ENCODE peak calls at places on chromosome 19, in ten cellular contexts. H, Q, F, E, M, S, D, J, O and G are unnamed samples.

GRCh38 chr19:55283548-55284393 is at the start of gene BRSK1:
- DNase-seq in H (peak), Q (no peak), F (peak), E (no peak), M (peak), S (peak), D (peak), J (peak), O (peak), G (peak)

GRCh38 chr19:32830231-32831014 is 39.1 kb downstream of the SLC7A9 start:
- DNase-seq in H (peak), Q (no peak), F (peak), E (peak), M (no peak), S (no peak), D (no peak), J (no peak), O (peak), G (no peak)

GRCh38 chr19:4584670-4585460 is 25.4 kb upstream of the SEMA6B start:
- DNase-seq in H (no peak), Q (no peak), F (no peak), E (no peak), M (peak), S (peak), D (no peak), J (no peak), O (no peak), G (no peak)

GRCh38 chr19:28242317-28242927 is 970.5 kb downstream of the UQCRFS1 start:
- DNase-seq in H (peak), Q (no peak), F (peak), E (peak), M (no peak), S (peak), D (no peak), J (no peak), O (peak), G (no peak)

GRCh38 chr19:18860302-18860700 is 28.5 kb downstream of the UPF1 start:
- DNase-seq in H (no peak), Q (no peak), F (no peak), E (no peak), M (no peak), S (no peak), D (no peak), J (no peak), O (no peak), G (no peak)

GRCh38 chr19:44644391-44645016 is 794 bp downstream of the PVR start:
- DNase-seq in H (peak), Q (no peak), F (no peak), E (peak), M (no peak), S (peak), D (no peak), J (no peak), O (peak), G (no peak)

GRCh38 chr19:18304496-18305312 is 18.2 kb downstream of the LSM4 start:
- DNase-seq in H (peak), Q (peak), F (peak), E (peak), M (peak), S (peak), D (peak), J (peak), O (peak), G (no peak)

GRCh38 chr19:5308471-5309437 is 31.9 kb downstream of the PTPRS start:
- DNase-seq in H (peak), Q (no peak), F (no peak), E (peak), M (no peak), S (peak), D (no peak), J (no peak), O (no peak), G (peak)

GRCh38 chr19:39423258-39424086 is 11.0 kb downstream of the PLEKHG2 start:
- DNase-seq in H (no peak), Q (no peak), F (no peak), E (no peak), M (no peak), S (no peak), D (no peak), J (no peak), O (no peak), G (no peak)

GRCh38 chr19:690203-690602 is 5.0 kb downstream of the PRSS57 start:
- DNase-seq in H (no peak), Q (no peak), F (no peak), E (no peak), M (no peak), S (no peak), D (no peak), J (no peak), O (peak), G (no peak)

GRCh38 chr19:35249146-35249847 is 495 bp downstream of the LSR start:
- DNase-seq in H (no peak), Q (no peak), F (no peak), E (no peak), M (no peak), S (no peak), D (no peak), J (no peak), O (peak), G (no peak)

GRCh38 chr19:28289294-28290063 is 923.5 kb downstream of the UQCRFS1 start:
- DNase-seq in H (no peak), Q (no peak), F (no peak), E (no peak), M (no peak), S (peak), D (no peak), J (no peak), O (peak), G (no peak)

GRCh38 chr19:44882063-44882462 is 9.0 kb upstream of the TOMM40 start:
- DNase-seq in H (no peak), Q (no peak), F (no peak), E (no peak), M (no peak), S (no peak), D (no peak), J (no peak), O (no peak), G (no peak)

GRCh38 chr19:53785196-53785889 is 38.8 kb downstream of the NLRP12 start:
- DNase-seq in H (no peak), Q (no peak), F (no peak), E (no peak), M (no peak), S (no peak), D (no peak), J (no peak), O (no peak), G (no peak)

GRCh38 chr19:18948075-18948975 is 7.3 kb upstream of the HOMER3 start:
- DNase-seq in H (peak), Q (no peak), F (no peak), E (no peak), M (no peak), S (peak), D (no peak), J (no peak), O (peak), G (no peak)

GRCh38 chr19:48969276-48970138 is 4.4 kb downstream of the FTL start:
- DNase-seq in H (peak), Q (no peak), F (peak), E (no peak), M (no peak), S (no peak), D (no peak), J (no peak), O (no peak), G (no peak)

GRCh38 chr19:55563261-55563690 is 17.4 kb downstream of the ZNF579 start:
- DNase-seq in H (no peak), Q (no peak), F (no peak), E (no peak), M (no peak), S (no peak), D (no peak), J (no peak), O (no peak), G (no peak)

GRCh38 chr19:34109596-34109995 is 62.7 kb upstream of the LSM14A start:
- DNase-seq in H (peak), Q (no peak), F (no peak), E (no peak), M (no peak), S (no peak), D (no peak), J (no peak), O (no peak), G (no peak)

GRCh38 chr19:51094696-51095279 is 12.1 kb upstream of the KLK14 start:
- DNase-seq in H (no peak), Q (no peak), F (peak), E (no peak), M (peak), S (no peak), D (peak), J (no peak), O (no peak), G (no peak)